ENCODE peak calls at places on chromosomes 2 and 18, in nine cellular contexts. R is D721Med, W is lung microvascular endothelial cell, F is HuH-7, C is foreskin fibroblast, P is pancreas, L is left kidney, K is H1, A is NCI-H146. I is an unnamed sample.

GRCh38 chr2:230717595-230717994 is 5.0 kb downstream of the CAB39 start:
- DNase-seq in L (peak; percentile 80), C (no peak), W (no peak), P (no peak), K (no peak), R (no peak), F (no peak), A (no peak), I (no peak)

GRCh38 chr2:169579044-169579443 is 5.1 kb upstream of the PPIG start:
- DNase-seq in W (no peak), A (no peak), C (no peak), R (no peak), L (peak; percentile 31), K (no peak), F (no peak), P (no peak), I (no peak)

GRCh38 chr2:221423212-221423804 is 148.8 kb downstream of the EPHA4 start:
- DNase-seq in W (peak; percentile 85), C (no peak), A (no peak), P (no peak), L (no peak), K (no peak), R (no peak), F (no peak), I (peak; percentile 49)

GRCh38 chr2:189613650-189614420 is 33.2 kb upstream of the SLC40A1 start:
- DNase-seq in W (peak; percentile 51), R (no peak), C (peak; percentile 38), A (no peak), K (no peak), P (no peak), L (peak; percentile 25), F (no peak), I (peak; percentile 65)

GRCh38 chr2:6309415-6310185 is 556.1 kb downstream of the CMPK2 start:
- DNase-seq in W (no peak), K (no peak), C (no peak), P (no peak), R (no peak), F (no peak), L (peak; percentile 71), A (no peak), I (no peak)

GRCh38 chr2:112147382-112147781 is 9.2 kb downstream of the FBLN7 start:
- DNase-seq in W (no peak), R (no peak), L (peak; percentile 24), F (no peak), C (no peak), P (no peak), A (no peak), K (peak; percentile 39), I (no peak)

GRCh38 chr2:168849610-168850009 is 40.6 kb downstream of the SPC25 start:
- DNase-seq in L (peak; percentile 38), R (no peak), K (no peak), A (peak; percentile 0), F (peak; percentile 56), W (peak; percentile 35), P (no peak), C (no peak), I (peak; percentile 16)

GRCh38 chr2:240837621-240838020 is 17.6 kb upstream of the KIF1A start:
- DNase-seq in P (no peak), C (no peak), L (no peak), F (no peak), K (no peak), A (no peak), R (no peak), W (no peak), I (no peak)

GRCh38 chr2:42105330-42106256 is 57.8 kb downstream of the PKDCC start:
- DNase-seq in L (peak; percentile 77), W (peak; percentile 24), A (peak; percentile 78), F (no peak), K (no peak), R (no peak), P (no peak), C (no peak), I (peak; percentile 30)

GRCh38 chr2:190113000-190113399 is 50.5 kb upstream of the MSTN start:
- DNase-seq in A (no peak), F (no peak), R (no peak), W (no peak), P (no peak), C (no peak), L (no peak), K (no peak), I (no peak)

GRCh38 chr2:19711470-19712372 is 190.1 kb downstream of the TTC32 start:
- DNase-seq in W (peak; percentile 97), K (no peak), C (peak; percentile 96), P (no peak), L (peak; percentile 66), A (peak; percentile 70), F (no peak), R (no peak), I (peak; percentile 98)

GRCh38 chr2:192007819-192008218 is 160.9 kb upstream of the CAVIN2 start:
- DNase-seq in C (peak; percentile 25), F (no peak), L (no peak), W (peak; percentile 51), P (no peak), R (no peak), A (peak; percentile 44), K (no peak), I (no peak)

GRCh38 chr2:84924173-84925106 is 19.0 kb downstream of the TMSB10 start:
- DNase-seq in F (no peak), C (no peak), W (peak; percentile 93), P (no peak), R (no peak), L (peak; percentile 29), K (no peak), A (no peak), I (peak; percentile 33)

GRCh38 chr2:224986479-224986878 is 55.8 kb downstream of the DOCK10 start:
- DNase-seq in R (no peak), W (no peak), F (no peak), C (no peak), L (no peak), K (no peak), P (no peak), A (no peak), I (no peak)

GRCh38 chr2:70010222-70011111 is 49.0 kb upstream of the ASPRV1 start:
- DNase-seq in L (no peak), F (no peak), P (no peak), A (no peak), R (no peak), C (no peak), W (no peak), K (no peak), I (no peak)

GRCh38 chr2:42856106-42856860 is 63.9 kb upstream of the HAAO start:
- DNase-seq in R (no peak), W (no peak), F (no peak), K (no peak), C (no peak), A (no peak), P (peak; percentile 49), L (no peak), I (no peak)

GRCh38 chr2:96977631-96978195 is 8.7 kb downstream of the FAM178B start:
- DNase-seq in A (no peak), L (peak; percentile 55), P (no peak), R (no peak), K (no peak), F (no peak), C (peak; percentile 11), W (no peak), I (peak; percentile 18)

GRCh38 chr2:240640939-240641338 is 15.7 kb downstream of the GPR35 start:
- DNase-seq in F (peak; percentile 87), L (peak; percentile 80), W (no peak), A (peak; percentile 43), K (peak; percentile 84), C (peak; percentile 13), R (peak; percentile 55), P (peak; percentile 85), I (no peak)

GRCh38 chr2:239970004-239970623 is 55.0 kb downstream of the NDUFA10 start:
- DNase-seq in R (peak; percentile 7), W (no peak), A (no peak), C (no peak), F (no peak), K (no peak), P (no peak), L (no peak), I (no peak)

GRCh38 chr2:12302140-12302539 is 414.6 kb upstream of the TRIB2 start:
- DNase-seq in A (no peak), C (no peak), K (no peak), P (no peak), L (no peak), W (peak; percentile 16), R (no peak), F (no peak), I (no peak)

GRCh38 chr18:49843778-49844625 is 30.7 kb upstream of the ACAA2 start:
- DNase-seq in K (no peak), A (peak; percentile 31), R (no peak), C (no peak), W (peak; percentile 13), F (no peak), P (no peak), L (no peak), I (no peak)

GRCh38 chr2:238449909-238450417 is 23.2 kb downstream of the ASB1 start:
- DNase-seq in P (no peak), K (no peak), W (no peak), A (no peak), C (peak; percentile 71), F (peak; percentile 60), L (no peak), R (no peak), I (no peak)

GRCh38 chr2:70753031-70753430 is 15.0 kb downstream of the ADD2 start:
- DNase-seq in K (no peak), W (no peak), F (no peak), A (no peak), L (no peak), C (no peak), R (no peak), P (no peak), I (no peak)

I was measured in brain microvascular endothelial cell.